ENCODE peak calls at places on chromosomes 7 and 10, in eight cellular contexts. G is AG09319, Z is lower lobe of right lung, Q is neural crest cell, V is tibial artery, X is thyroid gland, C is GM10248, I is astrocyte of the spinal cord. K is an unnamed sample.

GRCh38 chr10:24513155-24513554 is 210.5 kb downstream of the ARHGAP21 start:
- DNase-seq in X (peak), G (no peak), Z (no peak), I (peak), V (no peak), C (no peak), Q (no peak), K (no peak)

GRCh38 chr10:103517234-103518085 is 24.0 kb downstream of the NEURL1 start:
- DNase-seq in I (no peak), Z (no peak), G (no peak), Q (no peak), X (no peak), V (no peak), C (peak), K (peak)

GRCh38 chr10:71255817-71256660 is 43.7 kb downstream of the UNC5B start:
- DNase-seq in V (no peak), X (no peak), Z (no peak), C (no peak), G (peak), I (peak), Q (no peak), K (no peak)

GRCh38 chr7:64887756-64888508 is 15.1 kb upstream of the ZNF273 start:
- DNase-seq in C (no peak), X (peak), I (no peak), V (no peak), Q (peak), Z (peak), G (no peak), K (no peak)

GRCh38 chr7:113562242-113562641 is 356.6 kb downstream of the PPP1R3A start:
- DNase-seq in C (no peak), V (no peak), I (no peak), X (no peak), G (no peak), Q (no peak), Z (no peak), K (no peak)

GRCh38 chr7:44062903-44063295 is 2.5 kb downstream of the PGAM2 start:
- DNase-seq in I (no peak), X (no peak), Z (peak), V (peak), Q (no peak), G (no peak), C (no peak), K (no peak)

GRCh38 chr7:7681191-7681935 is 37.0 kb downstream of the RPA3 start:
- DNase-seq in Q (no peak), G (peak), I (peak), Z (no peak), V (no peak), C (peak), X (peak), K (no peak)

GRCh38 chr10:30781571-30782542 is 152.3 kb upstream of the LYZL2 start:
- DNase-seq in V (no peak), G (peak), Z (no peak), X (no peak), I (no peak), Q (peak), C (no peak), K (no peak)

GRCh38 chr7:31398815-31399214 is 58.3 kb upstream of the NEUROD6 start:
- DNase-seq in I (no peak), X (no peak), G (no peak), C (no peak), V (no peak), Z (no peak), Q (no peak), K (no peak)

GRCh38 chr7:55111007-55111406 is 92.2 kb downstream of the EGFR start:
- DNase-seq in G (no peak), I (peak), Q (no peak), C (no peak), X (peak), V (no peak), Z (no peak), K (no peak)

GRCh38 chr10:42149722-42150427 is 488.5 kb downstream of the ZNF33B start:
- DNase-seq in G (no peak), Z (no peak), V (no peak), X (no peak), C (no peak), I (no peak), Q (no peak), K (no peak)

GRCh38 chr10:109977382-109977806 is 30.4 kb upstream of the ADD3 start:
- DNase-seq in Z (no peak), V (peak), Q (no peak), G (no peak), I (no peak), X (no peak), C (no peak), K (no peak)

GRCh38 chr7:28130277-28130676 is 50.3 kb downstream of the JAZF1 start:
- DNase-seq in G (peak), Q (no peak), I (peak), C (no peak), X (no peak), Z (no peak), V (no peak), K (no peak)

GRCh38 chr7:5638994-5639393 is 142.5 kb downstream of the RNF216 start:
- DNase-seq in Q (no peak), X (no peak), C (no peak), G (no peak), V (no peak), I (no peak), Z (no peak), K (no peak)

GRCh38 chr7:84492128-84492527 is 297.5 kb upstream of the SEMA3A start:
- DNase-seq in Q (no peak), Z (no peak), I (no peak), G (no peak), V (no peak), X (no peak), C (no peak), K (no peak)

GRCh38 chr7:149209518-149210269 is 14.3 kb downstream of the ZNF282 start:
- DNase-seq in C (peak), G (no peak), I (peak), X (no peak), Q (peak), V (no peak), Z (peak), K (no peak)

GRCh38 chr10:14665304-14665703 is 109.4 kb downstream of the FAM107B start:
- DNase-seq in G (no peak), X (no peak), V (no peak), C (no peak), I (peak), Q (no peak), Z (no peak), K (no peak)

GRCh38 chr10:44950326-44951225 is 9.0 kb upstream of the RASSF4 start:
- DNase-seq in X (no peak), I (no peak), Z (no peak), C (no peak), Q (no peak), V (peak), G (no peak), K (no peak)

GRCh38 chr10:44761076-44761475 is 150.1 kb upstream of the TMEM72 start:
- DNase-seq in C (no peak), V (no peak), I (peak), X (no peak), Z (no peak), Q (no peak), G (no peak), K (no peak)

GRCh38 chr7:72032934-72033333 is 379.2 kb downstream of the CALN1 start:
- DNase-seq in Z (no peak), Q (no peak), C (no peak), X (no peak), V (no peak), G (no peak), I (no peak), K (no peak)

GRCh38 chr10:44206127-44206818 is 178.6 kb downstream of the CXCL12 start:
- DNase-seq in G (no peak), C (no peak), X (peak), Z (no peak), Q (no peak), V (no peak), I (no peak), K (no peak)

GRCh38 chr7:33287738-33288137 is 158.4 kb downstream of the BBS9 start:
- DNase-seq in G (no peak), C (no peak), Q (no peak), Z (no peak), X (no peak), V (no peak), I (no peak), K (no peak)

GRCh38 chr10:33217854-33218253 is 116.6 kb downstream of the NRP1 start:
- DNase-seq in Z (no peak), C (no peak), G (no peak), V (no peak), Q (no peak), X (no peak), I (no peak), K (no peak)

GRCh38 chr10:78343266-78343665 is 309.6 kb downstream of the RPS24 start:
- DNase-seq in I (no peak), Z (no peak), V (no peak), G (no peak), X (no peak), Q (no peak), C (no peak), K (no peak)

GRCh38 chr10:95480102-95480900 is 80.9 kb downstream of the SORBS1 start:
- DNase-seq in X (peak), V (no peak), I (no peak), Z (no peak), Q (no peak), C (no peak), G (no peak), K (no peak)

GRCh38 chr10:111556666-111557065 is 479.8 kb downstream of the ADRA2A start:
- DNase-seq in G (no peak), X (no peak), Z (no peak), I (no peak), Q (no peak), V (no peak), C (no peak), K (no peak)

GRCh38 chr10:130023454-130024230 is 59.6 kb upstream of the EBF3 start:
- DNase-seq in V (peak), X (no peak), I (no peak), Q (no peak), G (no peak), Z (no peak), C (no peak), K (peak)

GRCh38 chr10:72954596-72955569 is at the start of gene PLA2G12B:
- DNase-seq in V (no peak), G (no peak), Z (peak), C (no peak), I (no peak), Q (no peak), X (peak), K (no peak)

GRCh38 chr7:155947051-155947450 is 134.8 kb upstream of the SHH start:
- DNase-seq in Q (no peak), C (no peak), Z (no peak), X (no peak), V (no peak), I (peak), G (no peak), K (no peak)

GRCh38 chr10:70331486-70332268 is 47.9 kb upstream of the NPFFR1 start:
- DNase-seq in G (peak), Q (no peak), Z (no peak), V (no peak), X (peak), I (peak), C (peak), K (peak)

GRCh38 chr7:92691578-92691977 is 101.4 kb upstream of the FAM133B start:
- DNase-seq in C (peak), X (no peak), Z (no peak), V (no peak), I (peak), Q (no peak), G (peak), K (no peak)

GRCh38 chr10:101310528-101311439 is 43.2 kb upstream of the BTRC start:
- DNase-seq in G (no peak), C (no peak), V (no peak), X (peak), Q (no peak), I (no peak), Z (no peak), K (no peak)

GRCh38 chr7:88401009-88401623 is 94.4 kb upstream of the STEAP4 start:
- DNase-seq in I (no peak), Z (no peak), X (no peak), C (no peak), Q (no peak), G (no peak), V (no peak), K (no peak)

GRCh38 chr10:124249812-124250432 is 156.5 kb upstream of the CHST15 start:
- DNase-seq in C (no peak), V (no peak), Z (peak), Q (no peak), G (no peak), X (no peak), I (no peak), K (no peak)
- TF ChIP-seq CTCF in C (no peak), V (no peak), Z (no peak), Q (no peak), G (peak), X (no peak), I (peak), K (peak)

GRCh38 chr10:5963071-5963470 is 14.3 kb downstream of the IL15RA start:
- DNase-seq in X (no peak), I (no peak), G (no peak), Z (peak), V (no peak), Q (no peak), C (no peak), K (no peak)
- TF ChIP-seq CTCF in X (no peak), I (peak), G (no peak), Z (no peak), V (no peak), Q (no peak), C (no peak), K (no peak)

GRCh38 chr10:119644215-119644826 is 6.9 kb upstream of the BAG3 start:
- DNase-seq in Z (no peak), G (no peak), X (no peak), V (no peak), C (no peak), I (no peak), Q (peak), K (no peak)
- TF ChIP-seq CTCF in Z (no peak), G (no peak), X (no peak), V (peak), C (no peak), I (peak), Q (peak), K (peak)

GRCh38 chr7:101171442-101171837 is 6.1 kb upstream of the VGF start:
- DNase-seq in I (no peak), X (no peak), G (no peak), V (no peak), C (no peak), Z (no peak), Q (no peak), K (no peak)
- TF ChIP-seq CTCF in I (peak), X (no peak), G (peak), V (no peak), C (no peak), Z (no peak), Q (no peak), K (peak)

DNA sequence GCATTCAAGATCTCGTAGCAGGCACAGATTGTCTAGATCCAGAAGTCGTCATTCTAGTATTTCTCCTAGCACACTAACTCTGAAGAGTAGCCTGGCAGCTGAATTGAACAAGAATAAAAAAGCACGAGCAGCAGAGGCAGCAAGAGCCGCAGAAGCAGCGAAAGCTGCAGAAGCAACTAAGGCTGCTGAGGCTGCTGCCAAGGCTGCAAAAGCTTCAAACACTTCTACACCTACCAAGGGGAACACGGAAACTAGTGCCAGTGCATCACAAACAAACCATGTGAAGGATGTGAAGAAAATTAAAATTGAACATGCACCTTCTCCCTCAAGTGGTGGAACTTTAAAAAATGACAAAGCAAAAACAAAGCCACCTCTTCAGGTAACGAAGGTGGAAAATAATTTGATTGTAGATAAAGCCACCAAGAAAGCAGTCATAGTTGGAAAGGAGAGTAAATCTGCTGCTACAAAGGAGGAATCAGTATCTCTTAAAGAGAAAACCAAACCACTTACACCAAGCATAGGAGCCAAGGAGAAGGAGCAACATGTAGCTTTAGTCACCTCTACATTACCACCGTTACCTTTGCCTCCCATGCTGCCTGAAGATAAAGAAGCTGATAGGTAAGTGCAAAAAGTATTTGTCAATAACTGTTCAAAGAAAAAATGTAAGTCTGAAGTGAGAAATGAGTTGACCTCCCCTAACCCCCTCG is 37.7 kb downstream of the CDK13 start:
- DNase-seq in V (no peak), G (no peak), C (no peak), I (no peak), Z (no peak), Q (no peak), X (peak), K (no peak)
- TF ChIP-seq CTCF in V (no peak), G (no peak), C (no peak), I (no peak), Z (no peak), Q (no peak), X (peak), K (no peak)